ENCODE peak calls at places on chromosomes 7 and 10, in ten cellular contexts. H is cardiac muscle cell; J is foreskin melanocyte; W is C1 segment of cervical spinal cord; F is ACHN; B is CD8-positive, alpha-beta T cell; U is dermis blood vessel endothelial cell; V is neural crest cell; M is substantia nigra; P is colonic mucosa. Q is an unnamed sample.

GRCh38 chr10:14736600-14737081 is 38.1 kb downstream of the FAM107B start:
- DNase-seq in M (no peak), P (no peak), V (no peak), B (no peak), W (no peak), J (peak; percentile 77), U (no peak), F (no peak), H (peak; percentile 77), Q (no peak)

GRCh38 chr7:159014297-159015062 is 130.2 kb downstream of the VIPR2 start:
- DNase-seq in F (no peak), P (no peak), W (no peak), V (no peak), H (no peak), J (no peak), U (no peak), B (no peak), M (no peak), Q (no peak)

GRCh38 chr10:112763916-112764520 is 186.0 kb upstream of the TCF7L2 start:
- DNase-seq in J (no peak), W (no peak), U (no peak), H (no peak), B (no peak), P (no peak), F (no peak), M (no peak), V (no peak), Q (no peak)

GRCh38 chr7:29319719-29320521 is 125.3 kb downstream of the CHN2 start:
- DNase-seq in F (no peak), W (peak; percentile 45), P (no peak), B (no peak), H (no peak), V (no peak), U (no peak), J (no peak), M (peak; percentile 56), Q (no peak)

GRCh38 chr10:61257956-61258496 is 195.2 kb downstream of the TMEM26 start:
- DNase-seq in V (no peak), M (no peak), B (no peak), P (no peak), H (no peak), F (no peak), U (no peak), W (no peak), J (no peak), Q (no peak)

GRCh38 chr7:4277936-4278335 is 404.2 kb upstream of the FOXK1 start:
- DNase-seq in P (no peak), H (no peak), V (no peak), U (no peak), W (no peak), F (no peak), B (no peak), J (no peak), M (no peak), Q (no peak)

GRCh38 chr7:30618080-30618676 is 23.5 kb downstream of the GARS1 start:
- DNase-seq in W (no peak), V (no peak), M (no peak), P (no peak), F (no peak), B (no peak), J (no peak), U (no peak), H (no peak), Q (no peak)

GRCh38 chr7:1886361-1887064 is 216.4 kb downstream of the ELFN1 start:
- DNase-seq in M (no peak), F (no peak), P (no peak), U (no peak), H (no peak), B (peak; percentile 15), V (no peak), J (no peak), W (no peak), Q (no peak)

GRCh38 chr7:157969995-157970394 is 617.6 kb downstream of the PTPRN2 start:
- DNase-seq in M (no peak), P (no peak), W (no peak), J (no peak), V (no peak), F (no peak), H (no peak), B (no peak), U (no peak), Q (no peak)

GRCh38 chr10:126392469-126392868 is 4.2 kb upstream of the ADAM12 start:
- DNase-seq in B (no peak), V (no peak), F (no peak), P (no peak), M (no peak), U (no peak), H (no peak), J (no peak), W (no peak), Q (no peak)

GRCh38 chr7:9324513-9324912 is 891.1 kb downstream of the NXPH1 start:
- DNase-seq in J (no peak), W (no peak), U (no peak), F (no peak), H (no peak), B (no peak), P (no peak), M (no peak), V (no peak), Q (no peak)

GRCh38 chr7:101093907-101094306 is 8.6 kb downstream of the TRIM56 start:
- DNase-seq in F (peak; percentile 44), M (no peak), J (no peak), V (no peak), B (no peak), P (no peak), W (no peak), U (no peak), H (no peak), Q (no peak)

GRCh38 chr7:22604246-22604645 is 104.3 kb upstream of the STEAP1B start:
- DNase-seq in U (no peak), M (no peak), B (no peak), P (no peak), F (no peak), H (no peak), V (no peak), J (no peak), W (no peak), Q (no peak)

GRCh38 chr10:28811639-28812349 is 134.5 kb downstream of the BAMBI start:
- DNase-seq in W (no peak), B (no peak), F (no peak), J (no peak), U (no peak), P (no peak), H (no peak), V (no peak), M (no peak), Q (no peak)